ENCODE peak calls at places on chromosome 6, in six cellular contexts. K is SJSA1, P is OCI-LY7, Q is hepatocyte, X is thoracic aorta, Z is right atrium auricular region. I is an unnamed sample.

GRCh38 chr6:43391448-43392031 is 22.1 kb upstream of the ZNF318 start:
- DNase-seq in Q (peak), P (no peak), Z (no peak), X (no peak), K (no peak), I (no peak)

GRCh38 chr6:125598422-125598821 is 151.0 kb upstream of the HEY2 start:
- DNase-seq in Z (peak), Q (peak), P (no peak), K (no peak), X (peak), I (peak)

GRCh38 chr6:27617046-27617687 is 144.3 kb upstream of the ZNF184 start:
- DNase-seq in P (no peak), Z (no peak), Q (no peak), K (no peak), X (no peak), I (no peak)

GRCh38 chr6:147222160-147222838 is 18.1 kb downstream of the STXBP5 start:
- DNase-seq in Z (no peak), X (no peak), P (no peak), Q (peak), K (no peak), I (no peak)

GRCh38 chr6:112291161-112291762 is 36.9 kb upstream of the LAMA4 start:
- DNase-seq in Q (no peak), X (no peak), K (no peak), P (no peak), Z (no peak), I (no peak)

GRCh38 chr6:131161987-131162386 is 26.7 kb downstream of the AKAP7 start:
- DNase-seq in P (no peak), K (no peak), Z (no peak), Q (no peak), X (no peak), I (no peak)

GRCh38 chr6:156778615-156779205 is 1.5 kb downstream of the ARID1B start:
- DNase-seq in Q (peak), Z (no peak), K (peak), X (no peak), P (peak), I (no peak)

GRCh38 chr6:156526081-156526480 is 251.1 kb upstream of the ARID1B start:
- DNase-seq in Q (no peak), X (no peak), Z (no peak), K (no peak), P (no peak), I (no peak)

GRCh38 chr6:136501081-136501480 is 49.1 kb downstream of the MAP7 start:
- DNase-seq in X (no peak), P (no peak), Q (no peak), K (no peak), Z (no peak), I (no peak)

GRCh38 chr6:112216699-112217551 is 37.4 kb downstream of the LAMA4 start:
- DNase-seq in K (no peak), P (no peak), Q (no peak), X (no peak), Z (no peak), I (no peak)

GRCh38 chr6:52077180-52077884 is 10.1 kb downstream of the PKHD1 start:
- DNase-seq in K (no peak), Z (no peak), Q (no peak), P (no peak), X (no peak), I (no peak)

GRCh38 chr6:111975501-111975900 is 78.4 kb upstream of the CCN6 start:
- DNase-seq in Z (no peak), K (no peak), X (no peak), P (no peak), Q (no peak), I (no peak)

GRCh38 chr6:36368421-36368820 is 19.0 kb downstream of the ETV7 start:
- DNase-seq in P (no peak), X (no peak), Q (no peak), Z (no peak), K (no peak), I (no peak)

GRCh38 chr6:35386989-35387388 is 44.6 kb downstream of the PPARD start:
- DNase-seq in P (peak), Z (no peak), Q (no peak), X (no peak), K (no peak), I (no peak)

GRCh38 chr6:158060447-158061360 is 79.0 kb downstream of the SYNJ2 start:
- DNase-seq in Z (peak), P (no peak), Q (peak), K (peak), X (peak), I (peak)
- H3K27ac ChIP-seq in Z (peak), P (no peak), Q (peak), K (peak), X (peak), I (peak)

GRCh38 chr6:134744301-134744700 is 205.6 kb downstream of the ALDH8A1 start:
- DNase-seq in P (no peak), Z (no peak), X (no peak), Q (no peak), K (no peak), I (no peak)
- H3K27ac ChIP-seq in P (no peak), Z (no peak), X (no peak), Q (no peak), K (no peak), I (no peak)

DNA sequence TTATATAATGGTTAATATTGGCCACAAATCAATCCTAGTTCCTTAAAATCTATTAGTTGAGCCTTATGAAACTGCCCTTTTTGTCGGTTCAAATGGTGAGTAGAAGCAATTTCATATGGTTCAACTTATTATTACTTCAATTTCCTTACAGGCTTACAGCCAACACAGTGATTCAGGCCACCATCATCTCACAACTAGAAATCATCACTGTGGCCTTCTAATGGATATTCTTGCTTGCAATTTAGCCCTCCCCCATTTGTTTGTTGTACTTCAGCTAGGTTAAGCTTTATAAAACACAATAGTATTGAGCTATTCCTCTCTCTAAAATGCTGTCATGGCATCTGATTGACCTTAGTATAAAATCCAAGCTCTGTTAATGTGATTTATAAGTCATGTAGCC is 36.5 kb downstream of the LAMA2 start:
- DNase-seq in Q (no peak), K (no peak), P (no peak), Z (no peak), X (no peak), I (no peak)
- H3K27ac ChIP-seq in Q (no peak), K (no peak), P (no peak), Z (no peak), X (no peak), I (no peak)

GRCh38 chr6:86937219-86938079 is at the start of gene HTR1E:
- DNase-seq in Q (peak), Z (no peak), X (no peak), K (peak), P (no peak), I (no peak)

GRCh38 chr6:86942761-86943526 is 5.6 kb downstream of the HTR1E start:
- DNase-seq in Z (no peak), Q (no peak), X (no peak), P (no peak), K (no peak), I (no peak)

GRCh38 chr6:86936834-86937218 is 502 bp upstream of the HTR1E start:
- DNase-seq in K (no peak), Z (no peak), X (no peak), Q (no peak), P (no peak), I (no peak)

GRCh38 chr6:86934365-86934764 is 3.0 kb upstream of the HTR1E start:
- DNase-seq in Z (no peak), X (no peak), K (no peak), P (no peak), Q (no peak), I (no peak)

GRCh38 chr6:86938814-86939213 is 1.5 kb downstream of the HTR1E start:
- DNase-seq in Z (no peak), K (no peak), X (no peak), P (no peak), Q (no peak), I (no peak)
- H3K27ac ChIP-seq in Z (no peak), K (no peak), X (no peak), P (no peak), Q (no peak), I (no peak)

GRCh38 chr6:12485226-12485764 is 195.1 kb downstream of the EDN1 start:
- DNase-seq in X (no peak), K (no peak), Z (no peak), P (no peak), Q (no peak), I (no peak)
- H3K27ac ChIP-seq in X (no peak), K (no peak), Z (no peak), P (no peak), Q (no peak), I (peak)

I was measured in esophagus squamous epithelium.